ENCODE peak calls at places on chromosomes 7 and 10, in nine cellular contexts. E, Y, H, R, I, T, C, P and M are unnamed samples.

GRCh38 chr7:100464791-100465190 is 731 bp upstream of the SPACDR start:
- DNase-seq in H (no peak), I (no peak), C (no peak), R (no peak), T (no peak), E (no peak), P (no peak), Y (no peak), M (no peak)

GRCh38 chr7:25726682-25727357 is 425.2 kb upstream of the NFE2L3 start:
- DNase-seq in R (no peak), C (no peak), P (no peak), E (no peak), I (no peak), T (no peak), Y (peak; percentile 79), H (no peak), M (no peak)

GRCh38 chr7:40808409-40808942 is 673.7 kb downstream of the SUGCT start:
- DNase-seq in H (no peak), I (peak; percentile 96), R (peak; percentile 98), T (no peak), E (no peak), Y (peak; percentile 42), C (peak; percentile 100), P (no peak), M (no peak)

GRCh38 chr10:127998517-127999144 is 91.7 kb downstream of the PTPRE start:
- DNase-seq in R (no peak), P (no peak), T (no peak), H (no peak), C (no peak), E (no peak), Y (no peak), I (no peak), M (no peak)

GRCh38 chr7:50687575-50688261 is 95.0 kb downstream of the GRB10 start:
- DNase-seq in R (peak; percentile 76), E (no peak), H (no peak), T (no peak), Y (no peak), I (peak; percentile 66), C (peak; percentile 51), P (no peak), M (no peak)

GRCh38 chr10:122276611-122277205 is 5.6 kb downstream of the BTBD16 start:
- DNase-seq in T (no peak), P (no peak), I (peak; percentile 43), C (no peak), E (no peak), Y (peak; percentile 57), H (no peak), R (peak; percentile 57), M (no peak)

GRCh38 chr7:20827172-20827571 is 40.5 kb upstream of the SP8 start:
- DNase-seq in Y (no peak), T (no peak), E (no peak), H (no peak), P (no peak), C (no peak), R (no peak), I (no peak), M (no peak)

GRCh38 chr7:507623-508305 is 11.9 kb downstream of the PDGFA start:
- DNase-seq in C (no peak), P (no peak), T (no peak), E (no peak), I (no peak), R (no peak), H (no peak), Y (no peak), M (no peak)

GRCh38 chr7:55078465-55079372 is 59.9 kb downstream of the EGFR start:
- DNase-seq in T (no peak), I (no peak), H (peak; percentile 49), R (no peak), P (peak; percentile 55), C (no peak), E (no peak), Y (no peak), M (peak; percentile 89)

GRCh38 chr7:114153700-114154099 is 234.9 kb upstream of the PPP1R3A start:
- DNase-seq in P (no peak), Y (no peak), I (no peak), C (no peak), H (no peak), E (no peak), R (no peak), T (no peak), M (no peak)

GRCh38 chr7:73969991-73970390 is 58.0 kb upstream of the ELN start:
- DNase-seq in Y (no peak), P (no peak), C (no peak), R (no peak), H (no peak), T (no peak), E (no peak), I (no peak), M (no peak)

GRCh38 chr7:1172666-1173523 is 12.9 kb upstream of the ZFAND2A start:
- DNase-seq in H (no peak), P (no peak), Y (no peak), R (no peak), C (no peak), T (no peak), E (no peak), I (no peak), M (no peak)

GRCh38 chr7:92778972-92779371 is 57.4 kb downstream of the CDK6 start:
- DNase-seq in R (peak; percentile 94), H (peak; percentile 27), P (no peak), I (peak; percentile 70), E (peak; percentile 40), Y (peak; percentile 36), C (peak; percentile 76), T (peak; percentile 36), M (no peak)

GRCh38 chr10:80701706-80702105 is 164.0 kb downstream of the SH2D4B start:
- DNase-seq in C (no peak), P (no peak), I (no peak), T (no peak), E (no peak), R (no peak), Y (no peak), H (no peak), M (no peak)

GRCh38 chr10:129459762-129460539 is 7.1 kb upstream of the MGMT start:
- DNase-seq in Y (peak; percentile 14), E (no peak), C (no peak), I (no peak), H (no peak), T (no peak), R (no peak), P (no peak), M (no peak)

GRCh38 chr7:147406521-147407115 is 1183.9 kb upstream of the C7orf33 start:
- DNase-seq in P (no peak), Y (no peak), C (no peak), R (peak; percentile 58), I (no peak), T (no peak), E (no peak), H (no peak), M (no peak)

GRCh38 chr10:62426086-62426485 is 51.9 kb downstream of the ZNF365 start:
- DNase-seq in C (no peak), H (no peak), R (no peak), I (peak; percentile 75), Y (peak; percentile 89), E (no peak), P (no peak), T (no peak), M (peak; percentile 12)

GRCh38 chr10:2978111-2978510 is 89.2 kb upstream of the PFKP start:
- DNase-seq in I (peak; percentile 57), T (peak; percentile 15), E (no peak), P (no peak), H (no peak), Y (peak; percentile 72), R (peak; percentile 71), C (peak; percentile 52), M (no peak)
- TF ChIP-seq CTCF in I (peak; percentile 77), T (peak; percentile 45), E (peak; percentile 57), P (peak; percentile 9), H (no peak), Y (peak; percentile 66), R (peak; percentile 58), C (peak; percentile 71), M (no peak)

GRCh38 chr7:116139007-116139406 is 71.3 kb upstream of the TES start:
- DNase-seq in C (no peak), Y (peak; percentile 81), T (no peak), P (no peak), E (no peak), I (peak; percentile 46), H (no peak), R (peak; percentile 18), M (no peak)
- TF ChIP-seq CTCF in C (no peak), Y (no peak), T (no peak), P (no peak), E (no peak), I (no peak), H (no peak), R (no peak), M (no peak)

GRCh38 chr10:103661951-103662405 is 168.5 kb downstream of the NEURL1 start:
- DNase-seq in T (no peak), I (no peak), H (no peak), R (no peak), P (no peak), Y (no peak), C (no peak), E (no peak), M (no peak)
- TF ChIP-seq CTCF in T (no peak), I (no peak), H (no peak), R (no peak), P (no peak), Y (no peak), C (no peak), E (no peak), M (no peak)

DNA sequence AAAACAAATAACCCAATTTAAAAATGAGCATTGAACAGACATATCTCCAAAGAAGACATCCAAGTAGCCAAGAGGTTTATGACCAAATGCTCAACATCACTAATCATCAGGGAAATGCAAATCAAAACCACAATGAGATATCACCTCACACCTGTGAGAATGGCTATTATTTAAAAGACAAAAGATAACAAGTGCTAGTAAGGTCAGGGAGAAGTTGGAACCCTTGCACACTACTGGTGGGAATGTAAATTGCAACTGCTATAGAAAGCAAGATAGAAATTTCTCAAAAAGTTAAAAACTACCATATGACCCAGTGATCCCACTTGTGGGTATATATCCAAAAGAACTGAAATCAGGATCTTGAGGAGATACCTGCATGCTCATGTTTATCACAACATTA is 49.5 kb downstream of the SGMS1 start:
- DNase-seq in E (no peak), Y (no peak), C (no peak), T (no peak), P (no peak), H (no peak), I (no peak), R (no peak), M (no peak)
- TF ChIP-seq CTCF in E (no peak), Y (peak; percentile 17), C (peak; percentile 13), T (peak; percentile 25), P (no peak), H (no peak), I (no peak), R (peak; percentile 17), M (no peak)